ENCODE peak calls at places on chromosome 1, in six cellular contexts. Q, Z, V, S, Y and G are unnamed samples.
A peak's percentile ranks its signal among the peaks of the same experiment; 100 is the strongest.

GRCh38 chr1:11052839-11053757 is 6.1 kb upstream of the MASP2 start:
- DNase-seq in Q (no peak), Z (peak; percentile 80), V (no peak), S (no peak), Y (no peak), G (no peak)

GRCh38 chr1:76687324-76688018 is 179.8 kb upstream of the ST6GALNAC5 start:
- DNase-seq in Q (no peak), Z (no peak), V (no peak), S (no peak), Y (no peak), G (no peak)

GRCh38 chr1:165254376-165254775 is 102.1 kb downstream of the LMX1A start:
- DNase-seq in Q (no peak), Z (no peak), V (no peak), S (no peak), Y (no peak), G (no peak)

GRCh38 chr1:40693425-40693824 is 1.9 kb downstream of the NFYC start:
- DNase-seq in Q (no peak), Z (no peak), V (no peak), S (no peak), Y (no peak), G (no peak)

GRCh38 chr1:30248774-30249173 is 474.6 kb downstream of the MATN1 start:
- DNase-seq in Q (no peak), Z (no peak), V (no peak), S (no peak), Y (no peak), G (no peak)

GRCh38 chr1:21126324-21126723 is 50.4 kb downstream of the EIF4G3 start:
- DNase-seq in Q (no peak), Z (no peak), V (no peak), S (no peak), Y (no peak), G (no peak)

GRCh38 chr1:11417162-11417561 is 61.8 kb upstream of the DISP3 start:
- DNase-seq in Q (no peak), Z (no peak), V (no peak), S (no peak), Y (no peak), G (no peak)

GRCh38 chr1:65503427-65503826 is 83.0 kb downstream of the LEPR start:
- DNase-seq in Q (no peak), Z (no peak), V (no peak), S (no peak), Y (no peak), G (no peak)

GRCh38 chr1:180178511-180179161 is 24.0 kb downstream of the QSOX1 start:
- DNase-seq in Q (no peak), Z (peak; percentile 61), V (no peak), S (peak; percentile 34), Y (no peak), G (peak; percentile 54)

GRCh38 chr1:210293191-210293607 is 35.5 kb upstream of the HHAT start:
- DNase-seq in Q (peak; percentile 88), Z (no peak), V (peak; percentile 59), S (no peak), Y (peak; percentile 39), G (no peak)

GRCh38 chr1:219279017-219279770 is 105.5 kb downstream of the LYPLAL1 start:
- DNase-seq in Q (no peak), Z (no peak), V (no peak), S (peak; percentile 33), Y (no peak), G (no peak)

GRCh38 chr1:231106347-231106746 is 55.5 kb upstream of the TRIM67 start:
- DNase-seq in Q (no peak), Z (no peak), V (peak; percentile 8), S (no peak), Y (no peak), G (no peak)

GRCh38 chr1:202276920-202277319 is 64.8 kb downstream of the UBE2T start:
- DNase-seq in Q (peak; percentile 11), Z (no peak), V (no peak), S (no peak), Y (no peak), G (no peak)

GRCh38 chr1:153985984-153986761 is at the start of gene RAB13:
- DNase-seq in Q (peak; percentile 97), Z (no peak), V (no peak), S (peak; percentile 90), Y (peak; percentile 83), G (no peak)

GRCh38 chr1:165988275-165988674 is 160.9 kb downstream of the UCK2 start:
- DNase-seq in Q (no peak), Z (no peak), V (no peak), S (no peak), Y (no peak), G (no peak)

GRCh38 chr1:48470506-48470905 is 1.5 kb downstream of the SPATA6 start:
- DNase-seq in Q (peak; percentile 71), Z (no peak), V (no peak), S (peak; percentile 27), Y (no peak), G (no peak)

GRCh38 chr1:183139281-183139942 is 46.7 kb upstream of the LAMC2 start:
- DNase-seq in Q (no peak), Z (no peak), V (peak; percentile 10), S (no peak), Y (no peak), G (no peak)

DNA sequence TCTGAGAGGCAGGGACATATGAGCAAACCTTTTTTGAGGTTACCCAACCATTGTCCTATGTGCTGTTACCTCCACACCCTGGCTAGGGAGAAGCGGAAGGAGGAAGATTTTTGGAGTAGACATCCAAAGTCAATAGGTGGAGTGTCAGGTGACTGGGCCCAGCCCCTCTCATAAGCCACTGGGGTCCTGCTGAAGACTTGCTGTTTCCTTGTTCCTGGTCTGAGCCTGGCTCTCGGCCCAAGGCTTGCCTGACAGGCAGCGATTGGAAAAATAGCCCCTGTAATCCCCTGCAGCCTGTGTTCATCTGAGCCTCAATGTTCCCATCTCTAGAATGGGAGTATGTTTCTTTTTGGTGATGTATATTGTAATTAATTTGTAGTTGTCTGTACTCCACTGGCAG is 6.9 kb upstream of the PIGR start:
- DNase-seq in Q (no peak), Z (no peak), V (no peak), S (peak; percentile 24), Y (peak; percentile 58), G (no peak)
- H3K27ac ChIP-seq in Q (no peak overlapping the region), Z (no peak overlapping the region), V (no peak overlapping the region), S (no peak overlapping the region), Y (peak overlapping the region; percentile 79), G (no peak overlapping the region)

GRCh38 chr1:234963904-234964702 is 164.5 kb downstream of the TOMM20 start:
- DNase-seq in Q (no peak), Z (no peak), V (no peak), S (no peak), Y (no peak), G (no peak)
- H3K4me3 ChIP-seq in Q (no peak overlapping the region), Z (peak overlapping the region; percentile 51), V (no peak overlapping the region), S (no peak overlapping the region), Y (peak overlapping the region; percentile 13), G (peak overlapping the region; percentile 14)

GRCh38 chr1:178536329-178536728 is 23.4 kb downstream of the TEX35 start:
- DNase-seq in Q (peak; percentile 17), Z (no peak), V (no peak), S (no peak), Y (no peak), G (no peak)
- H3K27ac ChIP-seq in Q (no peak overlapping the region), Z (no peak overlapping the region), V (peak overlapping the region; percentile 82), S (no peak overlapping the region), Y (no peak overlapping the region), G (no peak overlapping the region)

GRCh38 chr1:223364685-223365382 is 858 bp upstream of the SUSD4 start:
- DNase-seq in Q (no peak), Z (no peak), V (no peak), S (no peak), Y (no peak), G (peak; percentile 7)
- H3K4me3 ChIP-seq in Q (peak overlapping the region; percentile 60), Z (no peak overlapping the region), V (no peak overlapping the region), S (peak overlapping the region; percentile 46), Y (peak overlapping the region; percentile 58), G (peak overlapping the region; percentile 58)

DNA sequence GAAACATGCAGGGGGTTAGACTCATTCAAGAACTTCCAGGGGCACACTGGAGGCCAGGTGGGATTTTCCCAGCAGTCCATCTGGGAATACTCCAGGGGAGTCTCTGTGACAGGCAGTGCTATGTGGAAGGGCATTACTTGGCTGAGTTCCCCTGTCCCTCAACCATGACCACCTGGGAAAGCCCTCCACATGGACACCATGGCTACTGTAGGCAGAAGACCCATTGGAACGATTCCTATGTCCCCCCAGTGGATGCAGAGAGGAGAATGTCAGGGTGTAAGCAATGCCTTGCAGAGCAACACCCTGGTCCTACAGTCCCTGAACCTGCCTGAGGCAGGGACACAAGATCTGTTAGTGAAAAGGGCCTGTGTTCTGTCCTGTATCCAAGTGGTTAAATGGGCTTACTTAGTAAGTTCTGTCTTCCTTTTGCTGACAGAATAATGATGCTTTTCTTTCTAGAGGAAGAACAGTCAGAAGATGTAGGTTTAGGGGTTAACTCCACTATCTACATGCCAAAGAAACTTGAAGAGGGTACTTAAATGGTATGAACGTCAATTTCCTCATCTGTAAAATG is 13.4 kb downstream of the SLAMF1 start:
- DNase-seq in Q (no peak), Z (no peak), V (no peak), S (no peak), Y (no peak), G (no peak)
- H3K27ac ChIP-seq in Q (no peak overlapping the region), Z (no peak overlapping the region), V (no peak overlapping the region), S (no peak overlapping the region), Y (no peak overlapping the region), G (peak overlapping the region; percentile 93)

GRCh38 chr1:185311589-185312225 is 5.3 kb downstream of the IVNS1ABP start:
- DNase-seq in Q (no peak), Z (no peak), V (peak; percentile 38), S (no peak), Y (no peak), G (no peak)

GRCh38 chr1:185314416-185314815 is 2.6 kb downstream of the IVNS1ABP start:
- DNase-seq in Q (no peak), Z (no peak), V (no peak), S (no peak), Y (no peak), G (no peak)

GRCh38 chr1:185309566-185309965 is 7.5 kb downstream of the IVNS1ABP start:
- DNase-seq in Q (no peak), Z (no peak), V (no peak), S (no peak), Y (no peak), G (no peak)

GRCh38 chr1:185315364-185316108 is 1.5 kb downstream of the IVNS1ABP start:
- DNase-seq in Q (no peak), Z (peak; percentile 24), V (no peak), S (no peak), Y (no peak), G (no peak)

GRCh38 chr1:185312361-185312760 is 4.7 kb downstream of the IVNS1ABP start:
- DNase-seq in Q (no peak), Z (no peak), V (no peak), S (no peak), Y (no peak), G (no peak)
- H3K4me3 ChIP-seq in Q (no peak overlapping the region), Z (no peak overlapping the region), V (no peak overlapping the region), S (no peak overlapping the region), Y (no peak overlapping the region), G (no peak overlapping the region)